ENCODE peak calls at places on chromosomes 7 and 10, in six cellular contexts. One of them, this sample, is unnamed.

GRCh38 chr7:23893942-23894890 is 184.2 kb downstream of the STK31 start:
- DNase-seq in NCI-H82: no peak
- DNase-seq in NCI-H460: no peak
- DNase-seq in astrocyte of the cerebellum: no peak
- DNase-seq in ELR: peak
- DNase-seq in T-helper 9 cell: no peak
- DNase-seq in this sample: no peak

GRCh38 chr10:47176206-47176902 is 123.6 kb upstream of the GDF10 start:
- DNase-seq in NCI-H82: peak
- DNase-seq in NCI-H460: no peak
- DNase-seq in astrocyte of the cerebellum: no peak
- DNase-seq in ELR: no peak
- DNase-seq in T-helper 9 cell: no peak
- DNase-seq in this sample: no peak

GRCh38 chr10:115706482-115707076 is 566.4 kb downstream of the GFRA1 start:
- DNase-seq in NCI-H82: peak
- DNase-seq in NCI-H460: peak
- DNase-seq in astrocyte of the cerebellum: peak
- DNase-seq in ELR: peak
- DNase-seq in T-helper 9 cell: no peak
- DNase-seq in this sample: no peak

GRCh38 chr7:107212719-107213118 is 43.9 kb downstream of the HBP1 start:
- DNase-seq in NCI-H82: no peak
- DNase-seq in NCI-H460: no peak
- DNase-seq in astrocyte of the cerebellum: no peak
- DNase-seq in ELR: no peak
- DNase-seq in T-helper 9 cell: no peak
- DNase-seq in this sample: no peak

GRCh38 chr7:103940382-103941268 is 48.8 kb downstream of the RELN start:
- DNase-seq in NCI-H82: no peak
- DNase-seq in NCI-H460: no peak
- DNase-seq in astrocyte of the cerebellum: no peak
- DNase-seq in ELR: no peak
- DNase-seq in T-helper 9 cell: no peak
- DNase-seq in this sample: no peak

GRCh38 chr10:125982256-125982948 is 86.0 kb downstream of the FANK1 start:
- DNase-seq in NCI-H82: peak
- DNase-seq in NCI-H460: peak
- DNase-seq in astrocyte of the cerebellum: peak
- DNase-seq in ELR: peak
- DNase-seq in T-helper 9 cell: no peak
- DNase-seq in this sample: no peak

GRCh38 chr10:27998954-27999275 is at the start of gene ODAD2:
- DNase-seq in NCI-H82: no peak
- DNase-seq in NCI-H460: no peak
- DNase-seq in astrocyte of the cerebellum: no peak
- DNase-seq in ELR: no peak
- DNase-seq in T-helper 9 cell: no peak
- DNase-seq in this sample: no peak

GRCh38 chr7:101630591-101630990 is 1.5 kb upstream of the MYL10 start:
- DNase-seq in NCI-H82: no peak
- DNase-seq in NCI-H460: no peak
- DNase-seq in astrocyte of the cerebellum: no peak
- DNase-seq in ELR: peak
- DNase-seq in T-helper 9 cell: no peak
- DNase-seq in this sample: no peak

GRCh38 chr10:103083977-103084320 is 109.1 kb downstream of the NT5C2 start:
- DNase-seq in NCI-H82: no peak
- DNase-seq in NCI-H460: no peak
- DNase-seq in astrocyte of the cerebellum: no peak
- DNase-seq in ELR: no peak
- DNase-seq in T-helper 9 cell: no peak
- DNase-seq in this sample: no peak

GRCh38 chr10:124686707-124687376 is 57.3 kb downstream of the FAM53B start:
- DNase-seq in NCI-H82: no peak
- DNase-seq in NCI-H460: no peak
- DNase-seq in astrocyte of the cerebellum: no peak
- DNase-seq in ELR: no peak
- DNase-seq in T-helper 9 cell: no peak
- DNase-seq in this sample: no peak

GRCh38 chr7:29038463-29038862 is 80.3 kb upstream of the TRIL start:
- DNase-seq in NCI-H82: no peak
- DNase-seq in NCI-H460: no peak
- DNase-seq in astrocyte of the cerebellum: no peak
- DNase-seq in ELR: peak
- DNase-seq in T-helper 9 cell: no peak
- DNase-seq in this sample: no peak

GRCh38 chr7:28570113-28570969 is 158.0 kb downstream of the CREB5 start:
- DNase-seq in NCI-H82: no peak
- DNase-seq in NCI-H460: no peak
- DNase-seq in astrocyte of the cerebellum: no peak
- DNase-seq in ELR: no peak
- DNase-seq in T-helper 9 cell: no peak
- DNase-seq in this sample: no peak

GRCh38 chr7:32942783-32943653 is 14.2 kb upstream of the FKBP9 start:
- DNase-seq in NCI-H82: peak
- DNase-seq in NCI-H460: peak
- DNase-seq in astrocyte of the cerebellum: no peak
- DNase-seq in ELR: peak
- DNase-seq in T-helper 9 cell: peak
- DNase-seq in this sample: peak

GRCh38 chr10:77574436-77574835 is 63.2 kb downstream of the KCNMA1 start:
- DNase-seq in NCI-H82: no peak
- DNase-seq in NCI-H460: no peak
- DNase-seq in astrocyte of the cerebellum: no peak
- DNase-seq in ELR: peak
- DNase-seq in T-helper 9 cell: no peak
- DNase-seq in this sample: no peak

GRCh38 chr7:140640727-140641531 is at the start of gene DENND2A:
- DNase-seq in NCI-H82: peak
- DNase-seq in NCI-H460: no peak
- DNase-seq in astrocyte of the cerebellum: no peak
- DNase-seq in ELR: peak
- DNase-seq in T-helper 9 cell: no peak
- DNase-seq in this sample: peak

GRCh38 chr10:113053881-113054280 is 103.8 kb downstream of the TCF7L2 start:
- DNase-seq in NCI-H82: no peak
- DNase-seq in NCI-H460: no peak
- DNase-seq in astrocyte of the cerebellum: no peak
- DNase-seq in ELR: peak
- DNase-seq in T-helper 9 cell: no peak
- DNase-seq in this sample: no peak

GRCh38 chr7:6530626-6531491 is 20.4 kb downstream of the GRID2IP start:
- DNase-seq in NCI-H82: no peak
- DNase-seq in NCI-H460: no peak
- DNase-seq in astrocyte of the cerebellum: no peak
- DNase-seq in ELR: no peak
- DNase-seq in T-helper 9 cell: peak
- DNase-seq in this sample: peak

GRCh38 chr7:46189255-46189790 is 268.3 kb upstream of the IGFBP3 start:
- DNase-seq in NCI-H82: no peak
- DNase-seq in NCI-H460: no peak
- DNase-seq in astrocyte of the cerebellum: no peak
- DNase-seq in ELR: no peak
- DNase-seq in T-helper 9 cell: no peak
- DNase-seq in this sample: no peak

GRCh38 chr7:23476286-23477169 is 6.2 kb upstream of the IGF2BP3 start:
- DNase-seq in NCI-H82: peak
- DNase-seq in NCI-H460: no peak
- DNase-seq in astrocyte of the cerebellum: no peak
- DNase-seq in ELR: peak
- DNase-seq in T-helper 9 cell: no peak
- DNase-seq in this sample: no peak

GRCh38 chr7:22700559-22701002 is 26.4 kb upstream of the IL6 start:
- DNase-seq in NCI-H82: no peak
- DNase-seq in NCI-H460: no peak
- DNase-seq in astrocyte of the cerebellum: no peak
- DNase-seq in ELR: peak
- DNase-seq in T-helper 9 cell: no peak
- DNase-seq in this sample: no peak

GRCh38 chr10:16367899-16368298 is 68.9 kb upstream of the PTER start:
- DNase-seq in NCI-H82: no peak
- DNase-seq in NCI-H460: no peak
- DNase-seq in astrocyte of the cerebellum: no peak
- DNase-seq in ELR: no peak
- DNase-seq in T-helper 9 cell: no peak
- DNase-seq in this sample: no peak

GRCh38 chr10:99266383-99266782 is 30.7 kb upstream of the HPSE2 start:
- DNase-seq in NCI-H82: peak
- DNase-seq in NCI-H460: no peak
- DNase-seq in astrocyte of the cerebellum: no peak
- DNase-seq in ELR: no peak
- DNase-seq in T-helper 9 cell: no peak
- DNase-seq in this sample: no peak

GRCh38 chr10:87675396-87676376 is 16.0 kb downstream of the PAPSS2 start:
- DNase-seq in NCI-H82: no peak
- DNase-seq in NCI-H460: peak
- DNase-seq in astrocyte of the cerebellum: no peak
- DNase-seq in ELR: peak
- DNase-seq in T-helper 9 cell: no peak
- DNase-seq in this sample: no peak

This sample was measured in upper lobe of left lung.